ENCODE peak calls at places on chromosomes 13 and 19, in nine cellular contexts. F, C, I, O, A, X, B, Q and J are unnamed samples.

GRCh38 chr13:41513600-41513999 is 56.2 kb downstream of the RGCC start:
- ATAC-seq in F (no peak), C (no peak), I (no peak), O (no peak), A (no peak), X (no peak), B (no peak), Q (no peak), J (no peak)

GRCh38 chr19:46689358-46689757 is 27.6 kb downstream of the PRKD2 start:
- ATAC-seq in F (no peak), C (no peak), I (no peak), O (no peak), A (no peak), X (no peak), B (no peak), Q (no peak), J (no peak)

GRCh38 chr19:2802826-2803225 is 16.8 kb upstream of the ZNF554 start:
- ATAC-seq in F (no peak), C (no peak), I (no peak), O (no peak), A (no peak), X (no peak), B (no peak), Q (no peak), J (no peak)

GRCh38 chr13:111139874-111140561 is 24.9 kb downstream of the ARHGEF7 start:
- ATAC-seq in F (no peak), C (peak), I (no peak), O (no peak), A (no peak), X (no peak), B (no peak), Q (no peak), J (no peak)

GRCh38 chr13:79003989-79004550 is 345.1 kb upstream of the OBI1 start:
- ATAC-seq in F (no peak), C (no peak), I (peak), O (no peak), A (no peak), X (no peak), B (no peak), Q (no peak), J (no peak)

GRCh38 chr13:37666036-37666435 is 67.5 kb upstream of the POSTN start:
- ATAC-seq in F (no peak), C (no peak), I (no peak), O (no peak), A (no peak), X (no peak), B (no peak), Q (no peak), J (no peak)

GRCh38 chr19:23867895-23868294 is 46.8 kb upstream of the ZNF726 start:
- ATAC-seq in F (no peak), C (no peak), I (no peak), O (no peak), A (no peak), X (no peak), B (no peak), Q (no peak), J (no peak)

GRCh38 chr19:5057860-5058259 is 88.9 kb downstream of the KDM4B start:
- ATAC-seq in F (peak), C (no peak), I (no peak), O (no peak), A (no peak), X (peak), B (peak), Q (peak), J (no peak)

GRCh38 chr19:6593651-6594416 is 2.9 kb upstream of the CD70 start:
- ATAC-seq in F (no peak), C (no peak), I (peak), O (no peak), A (no peak), X (no peak), B (no peak), Q (no peak), J (peak)

GRCh38 chr19:482186-483041 is 13.9 kb upstream of the MADCAM1 start:
- ATAC-seq in F (no peak), C (no peak), I (no peak), O (no peak), A (no peak), X (no peak), B (no peak), Q (no peak), J (no peak)

GRCh38 chr13:33394294-33394932 is 108.9 kb upstream of the STARD13 start:
- ATAC-seq in F (no peak), C (peak), I (no peak), O (no peak), A (peak), X (no peak), B (no peak), Q (no peak), J (no peak)

GRCh38 chr19:10979950-10980349 is 19.1 kb downstream of the SMARCA4 start:
- ATAC-seq in F (peak), C (no peak), I (peak), O (no peak), A (no peak), X (no peak), B (peak), Q (no peak), J (peak)

GRCh38 chr19:3465552-3465951 is 14.8 kb downstream of the SMIM24 start:
- ATAC-seq in F (no peak), C (peak), I (no peak), O (no peak), A (no peak), X (no peak), B (no peak), Q (no peak), J (no peak)

GRCh38 chr19:31706131-31706530 is 356.9 kb upstream of the TSHZ3 start:
- ATAC-seq in F (no peak), C (no peak), I (no peak), O (no peak), A (no peak), X (no peak), B (no peak), Q (no peak), J (no peak)

GRCh38 chr19:2803486-2804155 is 16.0 kb upstream of the ZNF554 start:
- ATAC-seq in F (no peak), C (no peak), I (no peak), O (no peak), A (no peak), X (no peak), B (no peak), Q (no peak), J (no peak)

GRCh38 chr13:108435393-108436149 is 166.1 kb downstream of the TNFSF13B start:
- ATAC-seq in F (no peak), C (no peak), I (no peak), O (no peak), A (no peak), X (no peak), B (no peak), Q (no peak), J (no peak)

GRCh38 chr13:48251616-48252081 is 18.6 kb downstream of the ITM2B start:
- ATAC-seq in F (peak), C (peak), I (no peak), O (no peak), A (peak), X (peak), B (no peak), Q (no peak), J (no peak)

GRCh38 chr19:32206065-32206464 is 139.3 kb upstream of the ZNF507 start:
- ATAC-seq in F (no peak), C (no peak), I (no peak), O (no peak), A (no peak), X (no peak), B (no peak), Q (peak), J (no peak)

GRCh38 chr13:30810261-30810701 is 74.9 kb downstream of the ALOX5AP start:
- ATAC-seq in F (peak), C (no peak), I (no peak), O (no peak), A (no peak), X (no peak), B (no peak), Q (no peak), J (no peak)

GRCh38 chr13:27643334-27644158 is 21.9 kb downstream of the POLR1D start:
- ATAC-seq in F (no peak), C (no peak), I (no peak), O (no peak), A (no peak), X (no peak), B (no peak), Q (no peak), J (no peak)

GRCh38 chr19:45311640-45312039 is 11.0 kb downstream of the CKM start:
- ATAC-seq in F (no peak), C (peak), I (no peak), O (no peak), A (peak), X (no peak), B (no peak), Q (no peak), J (no peak)

GRCh38 chr13:37681295-37682032 is 82.9 kb upstream of the POSTN start:
- ATAC-seq in F (no peak), C (no peak), I (no peak), O (peak), A (no peak), X (peak), B (no peak), Q (no peak), J (no peak)